ENCODE peak calls at places on chromosomes 6 and 20, in seven cellular contexts. Z is HCT116, W is GM23248, Q is hepatocyte, P is MM.1S, H is neural progenitor cell, R is PC-3. Y is an unnamed sample.
A peak's percentile ranks its signal among the peaks of the same experiment; 100 is the strongest.

GRCh38 chr6:156449128-156449527 is 328.1 kb upstream of the ARID1B start:
- DNase-seq in Z (no peak), W (no peak), Q (no peak), P (no peak), H (no peak), R (no peak), Y (no peak)

GRCh38 chr20:56414842-56415765 is 3.0 kb downstream of the CASS4 start:
- DNase-seq in Z (no peak), W (peak; percentile 87), Q (no peak), P (no peak), H (no peak), R (no peak), Y (no peak)

GRCh38 chr6:112017760-112018537 is 36.0 kb upstream of the CCN6 start:
- DNase-seq in Z (no peak), W (no peak), Q (no peak), P (no peak), H (no peak), R (no peak), Y (no peak)

GRCh38 chr6:42260424-42260888 is 42.8 kb upstream of the MRPS10 start:
- DNase-seq in Z (peak; percentile 83), W (no peak), Q (peak; percentile 20), P (no peak), H (no peak), R (no peak), Y (peak; percentile 54)

GRCh38 chr6:81999270-81999669 is 246.8 kb upstream of the TENT5A start:
- DNase-seq in Z (no peak), W (no peak), Q (no peak), P (no peak), H (no peak), R (no peak), Y (no peak)

GRCh38 chr6:146847426-146847825 is 248.7 kb downstream of the ADGB start:
- DNase-seq in Z (no peak), W (peak; percentile 36), Q (no peak), P (no peak), H (no peak), R (no peak), Y (no peak)

GRCh38 chr20:29299811-29300578 is 1957.5 kb upstream of the DEFB115 start:
- DNase-seq in Z (no peak), W (no peak), Q (no peak), P (no peak), H (no peak), R (no peak), Y (no peak)

GRCh38 chr20:10006461-10006860 is 28.3 kb upstream of the ANKEF1 start:
- DNase-seq in Z (no peak), W (no peak), Q (no peak), P (no peak), H (no peak), R (no peak), Y (no peak)

GRCh38 chr6:55445648-55446204 is 118.5 kb downstream of the GFRAL start:
- DNase-seq in Z (peak; percentile 8), W (peak; percentile 56), Q (peak; percentile 56), P (peak; percentile 38), H (peak; percentile 43), R (peak; percentile 58), Y (peak; percentile 64)

GRCh38 chr20:1905693-1906092 is 10.5 kb downstream of the SIRPA start:
- DNase-seq in Z (no peak), W (no peak), Q (no peak), P (no peak), H (no peak), R (no peak), Y (no peak)

GRCh38 chr6:73624896-73625295 is 28.9 kb downstream of the SLC17A5 start:
- DNase-seq in Z (no peak), W (no peak), Q (no peak), P (no peak), H (no peak), R (no peak), Y (no peak)

GRCh38 chr6:113433506-113433991 is 423.6 kb upstream of the MARCKS start:
- DNase-seq in Z (no peak), W (peak; percentile 90), Q (peak; percentile 67), P (no peak), H (no peak), R (peak; percentile 66), Y (no peak)

GRCh38 chr20:47205577-47206123 is 150.8 kb downstream of the ZMYND8 start:
- DNase-seq in Z (peak; percentile 77), W (peak; percentile 84), Q (peak; percentile 49), P (peak; percentile 60), H (peak; percentile 45), R (peak; percentile 97), Y (peak; percentile 74)

GRCh38 chr20:63738687-63739128 is 868 bp upstream of the SLC2A4RG start:
- DNase-seq in Z (no peak), W (peak; percentile 56), Q (peak; percentile 81), P (peak; percentile 74), H (peak; percentile 90), R (no peak), Y (peak; percentile 82)

GRCh38 chr6:43475506-43475905 is 1.9 kb upstream of the TJAP1 start:
- DNase-seq in Z (no peak), W (no peak), Q (no peak), P (no peak), H (no peak), R (no peak), Y (no peak)

GRCh38 chr6:169894377-169894960 is 143.0 kb downstream of the ERMARD start:
- DNase-seq in Z (no peak), W (no peak), Q (no peak), P (no peak), H (no peak), R (no peak), Y (no peak)

GRCh38 chr6:43274916-43275597 is 23.0 kb upstream of the SLC22A7 start:
- DNase-seq in Z (no peak), W (peak; percentile 33), Q (peak; percentile 86), P (no peak), H (peak; percentile 49), R (no peak), Y (peak; percentile 38)

GRCh38 chr20:51583073-51583472 is 40.6 kb upstream of the NFATC2 start:
- DNase-seq in Z (no peak), W (no peak), Q (no peak), P (no peak), H (no peak), R (no peak), Y (no peak)

GRCh38 chr20:41391587-41392001 is 25.0 kb upstream of the EMILIN3 start:
- DNase-seq in Z (no peak), W (no peak), Q (no peak), P (no peak), H (peak; percentile 30), R (no peak), Y (peak; percentile 60)

GRCh38 chr6:13924146-13924948 is 405 bp upstream of the RNF182 start:
- DNase-seq in Z (no peak), W (peak; percentile 84), Q (peak; percentile 74), P (peak; percentile 41), H (peak; percentile 92), R (peak; percentile 45), Y (peak; percentile 81)

GRCh38 chr6:47301441-47301840 is 8.3 kb downstream of the TNFRSF21 start:
- DNase-seq in Z (no peak), W (no peak), Q (no peak), P (no peak), H (no peak), R (no peak), Y (no peak)

GRCh38 chr6:13396241-13396792 is 68.0 kb upstream of the TBC1D7 start:
- DNase-seq in Z (no peak), W (no peak), Q (no peak), P (no peak), H (no peak), R (no peak), Y (no peak)

GRCh38 chr20:62376112-62377063 is 9.3 kb upstream of the LAMA5 start:
- DNase-seq in Z (no peak), W (peak; percentile 53), Q (peak; percentile 91), P (no peak), H (peak; percentile 96), R (no peak), Y (peak; percentile 93)
- TF ChIP-seq EZH2phosphoT487 in Z (no peak), W (no peak), Q (no peak), P (no peak), H (no peak), R (no peak), Y (no peak)

GRCh38 chr6:40585218-40585617 is 1.9 kb downstream of the LRFN2 start:
- DNase-seq in Z (no peak), W (no peak), Q (no peak), P (no peak), H (no peak), R (no peak), Y (no peak)

GRCh38 chr6:40585661-40586269 is 1.4 kb downstream of the LRFN2 start:
- DNase-seq in Z (no peak), W (no peak), Q (no peak), P (no peak), H (peak; percentile 76), R (no peak), Y (peak; percentile 93)

GRCh38 chr6:40586800-40587201 is 363 bp downstream of the LRFN2 start:
- DNase-seq in Z (no peak), W (peak; percentile 34), Q (no peak), P (no peak), H (peak; percentile 10), R (no peak), Y (no peak)

GRCh38 chr6:40587240-40588069 is at the start of gene LRFN2:
- DNase-seq in Z (peak; percentile 38), W (peak; percentile 86), Q (peak; percentile 90), P (peak; percentile 74), H (peak; percentile 93), R (peak; percentile 63), Y (peak; percentile 90)

GRCh38 chr6:40586369-40586768 is 795 bp downstream of the LRFN2 start:
- DNase-seq in Z (no peak), W (no peak), Q (no peak), P (no peak), H (no peak), R (no peak), Y (no peak)
- TF ChIP-seq EZH2 in Z (no peak), W (peak; percentile 60), Q (no peak), P (no peak), H (no peak), R (no peak), Y (no peak)

GRCh38 chr6:143695106-143696059 is 17.6 kb downstream of the PHACTR2 start:
- DNase-seq in Z (no peak), W (no peak), Q (no peak), P (no peak), H (no peak), R (no peak), Y (no peak)

GRCh38 chr6:143694560-143694959 is 16.8 kb downstream of the PHACTR2 start:
- DNase-seq in Z (no peak), W (no peak), Q (no peak), P (no peak), H (no peak), R (peak; percentile 61), Y (no peak)

GRCh38 chr6:143692696-143693095 is 14.9 kb downstream of the PHACTR2 start:
- DNase-seq in Z (no peak), W (no peak), Q (peak; percentile 32), P (no peak), H (no peak), R (no peak), Y (no peak)

GRCh38 chr6:143691900-143692572 is 14.3 kb downstream of the PHACTR2 start:
- DNase-seq in Z (no peak), W (no peak), Q (no peak), P (no peak), H (peak; percentile 35), R (no peak), Y (no peak)

GRCh38 chr6:143694013-143694412 is 16.2 kb downstream of the PHACTR2 start:
- DNase-seq in Z (no peak), W (no peak), Q (no peak), P (no peak), H (no peak), R (no peak), Y (no peak)
- H3K4me1 ChIP-seq in Z (peaks cover 6% of the 10 kb centered on the region), W (peaks cover 41% of the 10 kb centered on the region), Q (peaks cover 55% of the 10 kb centered on the region), P (no peaks in the 10 kb centered on the region), H (peaks cover 30% of the 10 kb centered on the region), R (peaks cover 17% of the 10 kb centered on the region), Y (peaks cover 74% of the 10 kb centered on the region)

GRCh38 chr20:44083220-44083933 is 103.6 kb downstream of the JPH2 start:
- DNase-seq in Z (peak; percentile 29), W (peak; percentile 63), Q (peak; percentile 36), P (no peak), H (no peak), R (peak; percentile 97), Y (no peak)
- TF ChIP-seq EZH2phosphoT487 in Z (no peak), W (no peak), Q (no peak), P (no peak), H (no peak), R (no peak), Y (no peak)